ENCODE peak calls at places on chromosomes 4 and X, in seven cellular contexts. Z is Peyer's patch, X is IMR-90, K is left lung, S is ovary, C is heart right ventricle, Y is lower lobe of right lung. R is an unnamed sample.

GRCh38 chr4:40333921-40334352 is 1.2 kb upstream of the CHRNA9 start:
- DNase-seq in Z (no peak), X (peak), K (no peak), S (no peak), C (no peak), Y (no peak), R (no peak)

GRCh38 chrX:82589410-82589809 is 918.7 kb upstream of the POU3F4 start:
- DNase-seq in Z (no peak), X (no peak), K (no peak), S (no peak), C (no peak), Y (no peak), R (no peak)

GRCh38 chr4:67684839-67685531 is 16.0 kb downstream of the UBA6 start:
- DNase-seq in Z (no peak), X (peak), K (no peak), S (no peak), C (no peak), Y (no peak), R (no peak)

GRCh38 chr4:179804440-179804839 is 2362.2 kb upstream of the AGA start:
- DNase-seq in Z (no peak), X (peak), K (no peak), S (no peak), C (no peak), Y (no peak), R (no peak)

GRCh38 chrX:121333942-121334341 is 286.5 kb downstream of the GLUD2 start:
- DNase-seq in Z (no peak), X (no peak), K (no peak), S (no peak), C (no peak), Y (no peak), R (no peak)

GRCh38 chrX:10245219-10245618 is 88.4 kb downstream of the CLCN4 start:
- DNase-seq in Z (no peak), X (no peak), K (no peak), S (no peak), C (no peak), Y (no peak), R (no peak)

GRCh38 chr4:7041851-7042696 is 1.1 kb upstream of the TADA2B start:
- DNase-seq in Z (peak), X (peak), K (peak), S (no peak), C (peak), Y (peak), R (peak)

GRCh38 chrX:130654409-130654970 is 248.5 kb downstream of the ENOX2 start:
- DNase-seq in Z (no peak), X (peak), K (no peak), S (no peak), C (no peak), Y (no peak), R (no peak)

GRCh38 chr4:8173641-8174242 is 15.1 kb upstream of the ABLIM2 start:
- DNase-seq in Z (no peak), X (no peak), K (no peak), S (no peak), C (no peak), Y (no peak), R (peak)

GRCh38 chr4:113469926-113470325 is 291.6 kb downstream of the CAMK2D start:
- DNase-seq in Z (no peak), X (no peak), K (no peak), S (no peak), C (no peak), Y (no peak), R (no peak)

GRCh38 chr4:17577660-17578481 is 873 bp downstream of the LAP3 start:
- DNase-seq in Z (peak), X (peak), K (peak), S (peak), C (peak), Y (peak), R (peak)

GRCh38 chr4:127410201-127410600 is 222.6 kb upstream of the INTU start:
- DNase-seq in Z (no peak), X (no peak), K (no peak), S (no peak), C (no peak), Y (no peak), R (no peak)

GRCh38 chr4:184476660-184477059 is 2.3 kb upstream of the IRF2 start:
- DNase-seq in Z (no peak), X (no peak), K (no peak), S (no peak), C (no peak), Y (no peak), R (no peak)

GRCh38 chr4:22794731-22795130 is 102.0 kb downstream of the GBA3 start:
- DNase-seq in Z (no peak), X (no peak), K (no peak), S (no peak), C (no peak), Y (no peak), R (no peak)

GRCh38 chr4:13654158-13654797 is 26.8 kb upstream of the BOD1L1 start:
- DNase-seq in Z (peak), X (peak), K (peak), S (peak), C (peak), Y (peak), R (peak)

GRCh38 chr4:137967480-137968190 is 274.5 kb downstream of the SLC7A11 start:
- DNase-seq in Z (no peak), X (peak), K (no peak), S (no peak), C (no peak), Y (no peak), R (no peak)

GRCh38 chr4:26326791-26327190 is 6.0 kb downstream of the RBPJ start:
- DNase-seq in Z (no peak), X (peak), K (no peak), S (no peak), C (no peak), Y (no peak), R (no peak)

GRCh38 chr4:8580321-8581093 is at the start of gene GPR78:
- DNase-seq in Z (no peak), X (peak), K (peak), S (peak), C (peak), Y (peak), R (peak)

GRCh38 chr4:22635692-22636091 is 57.0 kb upstream of the GBA3 start:
- DNase-seq in Z (no peak), X (no peak), K (no peak), S (no peak), C (no peak), Y (no peak), R (no peak)

GRCh38 chrX:22748093-22748999 is 251.4 kb upstream of the DDX53 start:
- DNase-seq in Z (no peak), X (peak), K (no peak), S (peak), C (peak), Y (no peak), R (no peak)

DNA sequence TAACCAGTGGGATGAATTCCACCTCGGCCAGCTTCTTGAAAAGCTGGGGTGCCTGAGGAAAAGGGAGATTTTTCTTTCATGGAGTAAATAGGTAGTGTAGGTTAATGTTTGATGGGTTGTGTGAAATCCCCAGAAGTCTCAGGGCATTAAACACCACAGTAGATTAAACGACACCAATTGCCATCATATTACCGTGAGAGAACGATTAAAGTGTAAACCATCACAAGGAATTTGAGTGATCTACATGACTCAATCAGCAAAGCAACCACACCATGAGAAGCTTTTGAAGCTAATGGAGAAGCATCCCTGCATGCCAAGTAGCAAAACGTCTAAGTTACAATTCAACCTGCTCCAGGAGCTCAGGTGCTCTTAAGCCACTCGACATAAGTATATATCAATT is 322.5 kb upstream of the GATB start:
- DNase-seq in Z (no peak), X (no peak), K (no peak), S (no peak), C (no peak), Y (no peak), R (no peak)
- H3K4me3 ChIP-seq in Z (no peak), X (no peak), K (no peak), S (no peak), C (no peak), Y (no peak), R (no peak)

GRCh38 chr4:88280228-88280795 is 4.0 kb downstream of the PPM1K start:
- DNase-seq in Z (peak), X (no peak), K (no peak), S (no peak), C (no peak), Y (no peak), R (no peak)
- H3K27ac ChIP-seq in Z (peak), X (no peak), K (no peak), S (no peak), C (no peak), Y (no peak), R (no peak)

GRCh38 chr4:53963336-53963735 is 101.1 kb downstream of the CHIC2 start:
- DNase-seq in Z (no peak), X (no peak), K (no peak), S (no peak), C (no peak), Y (no peak), R (no peak)

GRCh38 chr4:53960843-53961242 is 103.6 kb downstream of the CHIC2 start:
- DNase-seq in Z (no peak), X (no peak), K (no peak), S (no peak), C (no peak), Y (no peak), R (no peak)

GRCh38 chr4:53963786-53964185 is 100.6 kb downstream of the CHIC2 start:
- DNase-seq in Z (no peak), X (no peak), K (no peak), S (no peak), C (no peak), Y (no peak), R (no peak)

GRCh38 chr4:53959373-53959772 is 105.0 kb downstream of the CHIC2 start:
- DNase-seq in Z (no peak), X (no peak), K (no peak), S (no peak), C (no peak), Y (no peak), R (no peak)

GRCh38 chr4:53962516-53963225 is 101.7 kb downstream of the CHIC2 start:
- DNase-seq in Z (no peak), X (peak), K (no peak), S (no peak), C (no peak), Y (no peak), R (no peak)
- H3K4me3 ChIP-seq in Z (no peak), X (no peak), K (no peak), S (no peak), C (no peak), Y (no peak), R (no peak)

DNA sequence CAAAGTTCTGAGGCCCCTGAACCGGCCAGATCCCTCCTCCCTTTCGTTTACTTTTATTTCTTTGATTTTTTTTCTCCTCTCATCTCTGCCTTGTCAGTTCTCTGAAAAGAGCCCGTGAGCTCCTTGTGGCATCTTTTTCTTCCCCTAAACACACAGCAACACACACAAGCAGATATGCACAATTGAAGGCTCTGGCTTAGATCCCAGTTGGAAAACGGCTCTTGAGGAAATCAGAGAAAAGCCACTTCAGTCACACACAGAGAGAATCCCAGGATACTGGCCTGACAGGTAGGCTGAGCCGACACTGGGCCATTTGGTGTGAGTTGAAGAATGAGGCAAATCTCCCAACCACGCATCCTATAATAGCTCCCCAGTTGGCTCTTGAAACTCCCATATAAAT is 12.9 kb downstream of the DIPK2B start:
- DNase-seq in Z (no peak), X (no peak), K (no peak), S (no peak), C (no peak), Y (no peak), R (no peak)
- H3K27ac ChIP-seq in Z (no peak), X (no peak), K (no peak), S (no peak), C (no peak), Y (no peak), R (no peak)

GRCh38 chr4:83852085-83852451 is 316.2 kb downstream of the GPAT3 start:
- DNase-seq in Z (no peak), X (peak), K (no peak), S (no peak), C (no peak), Y (no peak), R (no peak)
- H3K4me3 ChIP-seq in Z (no peak), X (no peak), K (no peak), S (no peak), C (no peak), Y (no peak), R (no peak)

GRCh38 chrX:68696267-68696666 is 48.8 kb downstream of the STARD8 start:
- DNase-seq in Z (no peak), X (no peak), K (no peak), S (no peak), C (no peak), Y (no peak), R (no peak)

GRCh38 chrX:68697036-68697435 is 49.6 kb downstream of the STARD8 start:
- DNase-seq in Z (no peak), X (no peak), K (no peak), S (no peak), C (no peak), Y (no peak), R (no peak)

GRCh38 chrX:68697465-68698125 is 50.1 kb downstream of the STARD8 start:
- DNase-seq in Z (no peak), X (no peak), K (no peak), S (no peak), C (no peak), Y (no peak), R (no peak)

GRCh38 chrX:68699960-68700746 is 52.7 kb downstream of the STARD8 start:
- DNase-seq in Z (no peak), X (peak), K (no peak), S (no peak), C (no peak), Y (no peak), R (no peak)

GRCh38 chrX:68698955-68699354 is 51.5 kb downstream of the STARD8 start:
- DNase-seq in Z (no peak), X (no peak), K (no peak), S (no peak), C (no peak), Y (no peak), R (no peak)
- H3K27ac ChIP-seq in Z (no peak), X (no peak), K (no peak), S (no peak), C (no peak), Y (peak), R (no peak)